ENCODE peak calls at places on chromosomes 7 and 10, in five cellular contexts. H, P, X, U and G are unnamed samples.

GRCh38 chr7:39588401-39588800 is 22.2 kb downstream of the YAE1 start:
- DNase-seq in U (no peak), H (no peak), P (peak; percentile 40), X (no peak), G (no peak)

GRCh38 chr7:91344911-91345310 is 80.7 kb downstream of the FZD1 start:
- DNase-seq in P (no peak), U (no peak), H (no peak), X (no peak), G (no peak)

GRCh38 chr10:100038561-100039071 is 28.9 kb upstream of the DNMBP start:
- DNase-seq in P (no peak), U (no peak), H (no peak), X (no peak), G (peak; percentile 11)

GRCh38 chr7:39950473-39951155 is 558 bp downstream of the CDK13 start:
- DNase-seq in U (no peak), X (no peak), H (peak; percentile 72), P (peak; percentile 40), G (peak; percentile 70)

GRCh38 chr10:71076473-71077142 is 135.8 kb upstream of the UNC5B start:
- DNase-seq in P (no peak), H (no peak), U (no peak), X (no peak), G (no peak)

GRCh38 chr10:99782447-99783286 is at the start of gene ABCC2:
- DNase-seq in X (no peak), P (no peak), H (no peak), U (no peak), G (no peak)

GRCh38 chr7:18873674-18874341 is 243.6 kb downstream of the TWIST1 start:
- DNase-seq in U (no peak), P (peak; percentile 41), H (no peak), X (no peak), G (peak; percentile 79)

GRCh38 chr10:105691811-105692210 is 1050.7 kb downstream of the SORCS3 start:
- DNase-seq in H (no peak), X (no peak), U (no peak), P (no peak), G (no peak)

GRCh38 chr10:28281726-28282325 is 21.0 kb downstream of the MPP7 start:
- DNase-seq in U (no peak), H (no peak), X (no peak), P (no peak), G (no peak)

GRCh38 chr7:41628926-41629325 is 74.0 kb downstream of the INHBA start:
- DNase-seq in X (no peak), U (no peak), H (no peak), P (peak; percentile 66), G (peak; percentile 24)

GRCh38 chr10:88042162-88043100 is 179.0 kb downstream of the PTEN start:
- DNase-seq in U (no peak), H (no peak), P (peak; percentile 78), X (no peak), G (peak; percentile 24)

GRCh38 chr10:79400567-79401004 is 44.8 kb downstream of the ZCCHC24 start:
- DNase-seq in H (peak; percentile 46), P (no peak), X (no peak), U (no peak), G (peak; percentile 58)

GRCh38 chr10:79132681-79133381 is 64.1 kb downstream of the ZMIZ1 start:
- DNase-seq in P (no peak), U (no peak), H (no peak), X (no peak), G (no peak)

GRCh38 chr10:19819419-19820033 is 3.3 kb downstream of the PLXDC2 start:
- DNase-seq in U (no peak), H (no peak), X (no peak), P (peak; percentile 43), G (peak; percentile 65)

GRCh38 chr10:4240641-4241197 is 455.7 kb upstream of the KLF6 start:
- DNase-seq in X (no peak), P (peak; percentile 96), U (no peak), H (no peak), G (peak; percentile 86)

GRCh38 chr10:97332586-97333350 is 1.8 kb downstream of the FRAT2 start:
- DNase-seq in H (no peak), P (peak; percentile 87), U (no peak), X (no peak), G (peak; percentile 90)

GRCh38 chr10:68897336-68897741 is 3.8 kb upstream of the DDX50 start:
- DNase-seq in X (no peak), U (no peak), H (no peak), P (peak; percentile 77), G (peak; percentile 84)

GRCh38 chr7:55374213-55374612 is 9.1 kb downstream of the LANCL2 start:
- DNase-seq in U (no peak), X (no peak), P (no peak), H (no peak), G (no peak)

GRCh38 chr10:100575781-100576635 is 40.3 kb downstream of the HIF1AN start:
- DNase-seq in P (no peak), U (no peak), H (no peak), X (no peak), G (no peak)

GRCh38 chr10:89550509-89550908 is 15.1 kb upstream of the SLC16A12 start:
- DNase-seq in H (no peak), X (no peak), U (no peak), P (peak; percentile 57), G (peak; percentile 50)

GRCh38 chr7:28483112-28483511 is 70.8 kb downstream of the CREB5 start:
- DNase-seq in H (no peak), U (no peak), P (peak; percentile 21), X (no peak), G (peak; percentile 76)

GRCh38 chr7:33661430-33662160 is 243.7 kb upstream of the BMPER start:
- DNase-seq in H (no peak), U (no peak), X (no peak), P (no peak), G (no peak)

GRCh38 chr7:111383133-111383532 is 179.2 kb downstream of the IMMP2L start:
- DNase-seq in H (no peak), P (no peak), X (no peak), U (no peak), G (no peak)

GRCh38 chr10:76113952-76114351 is 682.5 kb downstream of the LRMDA start:
- DNase-seq in H (no peak), X (no peak), U (no peak), P (no peak), G (no peak)

GRCh38 chr7:77329466-77330168 is 86.5 kb downstream of the GSAP start:
- DNase-seq in H (no peak), U (no peak), X (no peak), P (no peak), G (no peak)
- H3K4me1 ChIP-seq in H (no peaks in the 10 kb centered on the region), U (peaks cover 65% of the 10 kb centered on the region), X (no peaks in the 10 kb centered on the region), P (peaks cover 29% of the 10 kb centered on the region), G (peaks cover 56% of the 10 kb centered on the region)

GRCh38 chr7:94395141-94396041 is 696 bp downstream of the COL1A2 start:
- DNase-seq in X (peak; percentile 30), U (no peak), H (no peak), P (peak; percentile 90), G (peak; percentile 89)

GRCh38 chr7:94397721-94398120 is 3.0 kb downstream of the COL1A2 start:
- DNase-seq in H (no peak), X (no peak), P (no peak), U (no peak), G (peak; percentile 73)

GRCh38 chr7:94396606-94397005 is 1.9 kb downstream of the COL1A2 start:
- DNase-seq in U (no peak), P (no peak), H (no peak), X (no peak), G (peak; percentile 81)

GRCh38 chr7:94394399-94395140 is at the start of gene COL1A2:
- DNase-seq in U (peak; percentile 58), P (peak; percentile 99), H (peak; percentile 81), X (peak; percentile 66), G (peak; percentile 99)

GRCh38 chr7:94396044-94396443 is 1.3 kb downstream of the COL1A2 start:
- DNase-seq in U (no peak), P (peak; percentile 74), X (no peak), H (no peak), G (peak; percentile 91)
- H3K4me3 ChIP-seq in U (peak overlapping the region; percentile 74), P (peak overlapping the region; percentile 81), X (peak overlapping the region; percentile 48), H (no peak overlapping the region), G (peak overlapping the region; percentile 99)

GRCh38 chr7:30865821-30866220 is 45.8 kb upstream of the AQP1 start:
- DNase-seq in H (no peak), U (no peak), P (no peak), X (no peak), G (no peak)
- H3K4me1 ChIP-seq in H (no peaks in the 10 kb centered on the region), U (peaks cover 56% of the 10 kb centered on the region), P (peaks cover 10% of the 10 kb centered on the region), X (no peaks in the 10 kb centered on the region), G (no peaks in the 10 kb centered on the region)

GRCh38 chr10:49080071-49080470 is 35.3 kb downstream of the VSTM4 start:
- DNase-seq in H (no peak), P (peak; percentile 38), X (no peak), U (no peak), G (peak; percentile 38)

GRCh38 chr10:49080965-49081364 is 34.4 kb downstream of the VSTM4 start:
- DNase-seq in U (no peak), X (no peak), H (no peak), P (no peak), G (no peak)

GRCh38 chr10:49083256-49083655 is 32.1 kb downstream of the VSTM4 start:
- DNase-seq in H (no peak), P (no peak), U (no peak), X (peak; percentile 50), G (no peak)

GRCh38 chr10:49081532-49082275 is 33.6 kb downstream of the VSTM4 start:
- DNase-seq in H (no peak), X (no peak), P (peak; percentile 15), U (no peak), G (peak; percentile 39)

DNA sequence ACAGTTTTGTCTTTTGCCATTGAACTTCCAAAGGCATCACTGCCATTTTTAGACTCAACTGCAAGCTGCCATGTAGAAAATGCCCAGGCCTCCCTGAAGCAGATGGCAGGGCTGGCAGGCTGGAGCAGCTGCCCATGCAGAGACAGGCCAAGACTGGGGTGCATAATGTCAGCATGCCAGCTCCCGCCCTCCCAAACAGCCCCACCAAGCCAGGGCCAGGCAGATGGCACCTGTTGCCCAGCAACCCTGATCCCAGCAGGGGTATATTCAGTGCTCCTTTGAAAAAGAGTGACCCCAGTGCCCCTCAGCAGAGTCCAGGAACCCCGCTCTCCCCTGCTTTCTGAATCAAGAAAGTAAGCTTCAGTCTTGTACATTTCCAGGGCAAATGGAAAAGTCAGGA is 32.6 kb downstream of the VSTM4 start:
- DNase-seq in H (no peak), U (no peak), X (no peak), P (no peak), G (no peak)
- H3K4me3 ChIP-seq in H (no peak overlapping the region), U (no peak overlapping the region), X (no peak overlapping the region), P (no peak overlapping the region), G (no peak overlapping the region)